ENCODE peak calls at places on chromosomes 11 and 22, in eight cellular contexts. I is aorta; M is Caco-2; R is GM06990; G is brain microvascular endothelial cell; Q is GM23248; L is cardiac muscle cell; B is CD4-positive, alpha-beta memory T cell. U is an unnamed sample.
A peak's percentile ranks its signal among the peaks of the same experiment; 100 is the strongest.

GRCh38 chr11:30825723-30826122 is 239.6 kb upstream of the MPPED2 start:
- DNase-seq in M (no peak), B (no peak), I (no peak), G (no peak), L (no peak), Q (no peak), R (no peak), U (no peak)

GRCh38 chr11:95330332-95330731 is 99.3 kb upstream of the SESN3 start:
- DNase-seq in Q (peak; percentile 10), B (no peak), L (no peak), R (no peak), I (no peak), M (no peak), G (no peak), U (no peak)

GRCh38 chr11:77080643-77081210 is 14.0 kb downstream of the CAPN5 start:
- DNase-seq in M (no peak), R (no peak), B (no peak), L (peak; percentile 49), G (peak; percentile 35), I (peak; percentile 57), Q (peak; percentile 75), U (no peak)

GRCh38 chr11:64267207-64267945 is 16.0 kb downstream of the PLCB3 start:
- DNase-seq in M (no peak), Q (peak; percentile 48), B (no peak), L (peak; percentile 35), G (no peak), I (peak; percentile 77), R (no peak), U (no peak)

GRCh38 chr22:49659281-49659923 is 168.3 kb downstream of the BRD1 start:
- DNase-seq in G (no peak), L (no peak), Q (no peak), M (no peak), R (no peak), I (peak; percentile 67), B (no peak), U (no peak)

GRCh38 chr11:94034207-94034606 is 13.1 kb downstream of the HEPHL1 start:
- DNase-seq in L (no peak), R (no peak), Q (no peak), M (no peak), I (no peak), G (no peak), B (no peak), U (no peak)

GRCh38 chr11:46686886-46687810 is 13.3 kb downstream of the ARHGAP1 start:
- DNase-seq in B (no peak), R (no peak), L (peak; percentile 89), I (no peak), G (peak; percentile 37), M (no peak), Q (peak; percentile 96), U (no peak)

GRCh38 chr22:31952459-31952858 is 8.1 kb downstream of the YWHAH start:
- DNase-seq in Q (peak; percentile 93), G (peak; percentile 83), I (no peak), B (no peak), R (no peak), M (no peak), L (peak; percentile 86), U (no peak)

GRCh38 chr11:64103377-64103985 is 62.4 kb downstream of the MACROD1 start:
- DNase-seq in B (no peak), L (no peak), Q (no peak), R (no peak), G (no peak), M (no peak), I (no peak), U (no peak)

GRCh38 chr11:9777525-9777924 is 113.6 kb downstream of the SWAP70 start:
- DNase-seq in B (no peak), M (no peak), I (no peak), R (no peak), L (no peak), G (no peak), Q (no peak), U (no peak)

GRCh38 chr22:23529166-23530103 is 50.7 kb downstream of the IGLL1 start:
- DNase-seq in L (peak; percentile 18), R (no peak), I (peak; percentile 59), B (no peak), G (no peak), M (no peak), Q (no peak), U (no peak)

GRCh38 chr22:30605449-30606110 is 1.4 kb upstream of the TCN2 start:
- DNase-seq in M (peak; percentile 62), G (peak; percentile 26), I (no peak), L (peak; percentile 61), R (peak; percentile 36), Q (peak; percentile 68), B (peak; percentile 18), U (peak; percentile 39)

GRCh38 chr11:35404397-35404775 is 15.0 kb downstream of the SLC1A2 start:
- DNase-seq in G (no peak), R (no peak), I (peak; percentile 84), B (no peak), M (peak; percentile 57), Q (peak; percentile 68), L (peak; percentile 41), U (no peak)

GRCh38 chr11:29452131-29452530 is 564.7 kb downstream of the KCNA4 start:
- DNase-seq in Q (peak; percentile 76), I (no peak), G (peak; percentile 72), M (no peak), B (no peak), L (peak; percentile 71), R (no peak), U (no peak)

GRCh38 chr22:44483878-44484277 is 14.2 kb downstream of the RTL6 start:
- DNase-seq in L (peak; percentile 51), B (no peak), Q (no peak), G (no peak), M (no peak), R (no peak), I (no peak), U (no peak)

GRCh38 chr11:134879341-134879740 is 467.3 kb upstream of the B3GAT1 start:
- DNase-seq in I (no peak), M (no peak), Q (no peak), B (no peak), L (no peak), R (no peak), G (no peak), U (no peak)

GRCh38 chr11:85752890-85753581 is 57.9 kb downstream of the SYTL2 start:
- DNase-seq in B (peak; percentile 98), M (no peak), R (no peak), G (no peak), L (no peak), Q (no peak), I (no peak), U (peak; percentile 89)

GRCh38 chr22:29129644-29130201 is 56.9 kb downstream of the KREMEN1 start:
- DNase-seq in G (no peak), L (no peak), M (no peak), I (no peak), R (no peak), B (no peak), Q (peak; percentile 57), U (no peak)

GRCh38 chr11:861105-861479 is 18.4 kb downstream of the TSPAN4 start:
- DNase-seq in L (no peak), M (no peak), I (no peak), B (no peak), R (no peak), G (no peak), Q (no peak), U (no peak)

GRCh38 chr22:46103664-46104063 is 46.7 kb upstream of the PPARA start:
- DNase-seq in M (no peak), R (no peak), B (no peak), L (no peak), Q (no peak), I (no peak), G (no peak), U (no peak)
- H3K4me3 ChIP-seq in M (no peak overlapping the region), R (no peak overlapping the region), B (no peak overlapping the region), L (no peak overlapping the region), Q (no peak overlapping the region), I (no peak overlapping the region), G (no peak overlapping the region), U (no peak overlapping the region)

GRCh38 chr11:130141561-130142341 is 17.8 kb upstream of the ST14 start:
- DNase-seq in G (no peak), L (peak; percentile 83), I (no peak), M (no peak), Q (peak; percentile 32), R (no peak), B (no peak), U (no peak)
- H3K36me3 ChIP-seq in G (peaks cover 44% of the 10 kb centered on the region), L (peaks cover 12% of the 10 kb centered on the region), I (no peaks in the 10 kb centered on the region), M (peaks cover 21% of the 10 kb centered on the region), Q (peaks cover 20% of the 10 kb centered on the region), R (no peaks in the 10 kb centered on the region), B (peaks cover 9% of the 10 kb centered on the region), U (no peaks in the 10 kb centered on the region)

GRCh38 chr22:36727110-36727509 is 23.6 kb upstream of the CACNG2 start:
- DNase-seq in L (no peak), B (no peak), R (no peak), Q (no peak), I (no peak), G (no peak), M (no peak), U (no peak)

GRCh38 chr22:36727927-36728488 is 24.5 kb upstream of the CACNG2 start:
- DNase-seq in Q (no peak), G (no peak), R (no peak), L (no peak), I (no peak), M (no peak), B (no peak), U (peak; percentile 11)

GRCh38 chr22:36728505-36728904 is 25.0 kb upstream of the CACNG2 start:
- DNase-seq in L (no peak), M (no peak), R (no peak), I (no peak), Q (no peak), B (no peak), G (no peak), U (no peak)

GRCh38 chr22:36730176-36730858 is 26.8 kb upstream of the CACNG2 start:
- DNase-seq in B (no peak), G (no peak), Q (peak; percentile 3), M (no peak), L (no peak), R (no peak), I (no peak), U (no peak)

DNA sequence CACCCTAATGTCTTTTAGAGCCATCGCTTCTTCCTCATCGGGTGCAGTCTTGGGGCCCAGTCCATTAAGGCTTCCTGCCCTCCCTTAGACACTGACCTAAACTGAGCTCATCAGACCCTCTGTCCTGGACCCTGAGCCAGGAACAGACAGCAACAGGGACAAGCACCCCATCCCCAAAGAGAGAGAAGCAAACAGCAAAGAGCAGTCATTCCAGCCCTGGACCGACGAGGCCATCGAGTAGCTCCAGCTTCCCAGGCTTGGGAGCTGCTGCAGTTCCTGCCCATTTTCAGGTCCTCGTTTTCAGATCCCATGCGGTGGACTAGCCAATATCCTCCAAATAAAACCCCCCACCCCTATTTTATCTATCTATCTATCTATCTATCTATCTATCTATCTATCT is 25.8 kb upstream of the CACNG2 start:
- DNase-seq in L (no peak), R (no peak), B (no peak), G (no peak), I (no peak), Q (no peak), M (no peak), U (no peak)
- H3K4me3 ChIP-seq in L (no peak overlapping the region), R (no peak overlapping the region), B (no peak overlapping the region), G (no peak overlapping the region), I (no peak overlapping the region), Q (no peak overlapping the region), M (no peak overlapping the region), U (no peak overlapping the region)

DNA sequence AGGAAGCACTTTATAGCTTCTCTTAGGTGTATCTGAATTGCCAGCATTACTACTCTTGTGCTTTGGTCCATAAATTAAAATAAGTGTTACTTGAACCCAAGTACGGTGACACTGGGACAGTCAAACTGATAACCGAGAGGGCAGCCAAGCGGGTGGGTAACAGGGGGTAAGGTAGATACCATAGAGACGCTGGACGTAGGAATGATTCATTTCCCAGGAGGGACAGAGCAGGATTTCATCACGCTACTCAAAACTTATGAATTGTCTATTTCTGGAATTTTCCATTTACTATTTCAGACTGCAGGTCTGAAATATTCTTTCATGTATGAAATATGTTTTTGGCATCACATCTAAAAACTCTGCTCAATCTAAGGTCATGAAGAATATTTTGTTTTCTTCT is 14.8 kb upstream of the SPATA19 start:
- DNase-seq in B (no peak), Q (no peak), L (no peak), G (no peak), I (no peak), R (no peak), M (no peak), U (no peak)
- H3K36me3 ChIP-seq in B (no peaks in the 10 kb centered on the region), Q (no peaks in the 10 kb centered on the region), L (no peaks in the 10 kb centered on the region), G (no peaks in the 10 kb centered on the region), I (no peaks in the 10 kb centered on the region), R (no peaks in the 10 kb centered on the region), M (no peaks in the 10 kb centered on the region), U (no peaks in the 10 kb centered on the region)

U was measured in CD8-positive, alpha-beta T cell.